ENCODE peak calls at places on chromosomes 7 and 10, in nine cellular contexts. One of them, this sample, is unnamed.

GRCh38 chr7:22879285-22879684 is 56.6 kb upstream of the TOMM7 start:
- DNase-seq in IMR-90: no peak
- DNase-seq in SK-N-DZ: no peak
- DNase-seq in activated CD4-positive, alpha-beta T cell treated with anti-CD3 and anti-CD28 coated beads, Interleukin-2, amount 10 ng/mL, durations not matched to agents 24 days and 14 days: no peak
- DNase-seq in heart right ventricle: no peak
- DNase-seq in LoVo: no peak
- DNase-seq in mucosa of descending colon: no peak
- DNase-seq in amygdala: no peak
- DNase-seq in Caki2: no peak
- DNase-seq in this sample: no peak

GRCh38 chr7:1663243-1663642 is 6.8 kb upstream of the ELFN1 start:
- DNase-seq in activated CD4-positive, alpha-beta T cell treated with anti-CD3 and anti-CD28 coated beads, Interleukin-2, amount 10 ng/mL, durations not matched to agents 24 days and 14 days: no peak
- DNase-seq in SK-N-DZ: no peak
- DNase-seq in LoVo: no peak
- DNase-seq in amygdala: no peak
- DNase-seq in IMR-90: no peak
- DNase-seq in heart right ventricle: no peak
- DNase-seq in Caki2: no peak
- DNase-seq in mucosa of descending colon: no peak
- DNase-seq in this sample: no peak

GRCh38 chr7:135763261-135763660 is 14.6 kb upstream of the FAM180A start:
- DNase-seq in LoVo: no peak
- DNase-seq in activated CD4-positive, alpha-beta T cell treated with anti-CD3 and anti-CD28 coated beads, Interleukin-2, amount 10 ng/mL, durations not matched to agents 24 days and 14 days: no peak
- DNase-seq in IMR-90: peak
- DNase-seq in Caki2: no peak
- DNase-seq in amygdala: no peak
- DNase-seq in heart right ventricle: no peak
- DNase-seq in mucosa of descending colon: no peak
- DNase-seq in SK-N-DZ: no peak
- DNase-seq in this sample: no peak

GRCh38 chr7:119594956-119595355 is 678.0 kb upstream of the KCND2 start:
- DNase-seq in SK-N-DZ: no peak
- DNase-seq in LoVo: no peak
- DNase-seq in heart right ventricle: no peak
- DNase-seq in activated CD4-positive, alpha-beta T cell treated with anti-CD3 and anti-CD28 coated beads, Interleukin-2, amount 10 ng/mL, durations not matched to agents 24 days and 14 days: no peak
- DNase-seq in mucosa of descending colon: no peak
- DNase-seq in amygdala: no peak
- DNase-seq in Caki2: no peak
- DNase-seq in IMR-90: no peak
- DNase-seq in this sample: no peak

GRCh38 chr10:44183667-44184632 is 200.9 kb downstream of the CXCL12 start:
- DNase-seq in heart right ventricle: no peak
- DNase-seq in amygdala: no peak
- DNase-seq in mucosa of descending colon: no peak
- DNase-seq in LoVo: no peak
- DNase-seq in SK-N-DZ: no peak
- DNase-seq in activated CD4-positive, alpha-beta T cell treated with anti-CD3 and anti-CD28 coated beads, Interleukin-2, amount 10 ng/mL, durations not matched to agents 24 days and 14 days: no peak
- DNase-seq in IMR-90: peak
- DNase-seq in Caki2: no peak
- DNase-seq in this sample: no peak

GRCh38 chr7:71733108-71733870 is 601.3 kb downstream of the GALNT17 start:
- DNase-seq in activated CD4-positive, alpha-beta T cell treated with anti-CD3 and anti-CD28 coated beads, Interleukin-2, amount 10 ng/mL, durations not matched to agents 24 days and 14 days: peak
- DNase-seq in Caki2: peak
- DNase-seq in LoVo: peak
- DNase-seq in heart right ventricle: peak
- DNase-seq in IMR-90: peak
- DNase-seq in SK-N-DZ: peak
- DNase-seq in mucosa of descending colon: peak
- DNase-seq in amygdala: peak
- DNase-seq in this sample: peak

GRCh38 chr10:109875151-109875568 is 48.2 kb downstream of the XPNPEP1 start:
- DNase-seq in amygdala: no peak
- DNase-seq in heart right ventricle: no peak
- DNase-seq in mucosa of descending colon: no peak
- DNase-seq in activated CD4-positive, alpha-beta T cell treated with anti-CD3 and anti-CD28 coated beads, Interleukin-2, amount 10 ng/mL, durations not matched to agents 24 days and 14 days: no peak
- DNase-seq in Caki2: no peak
- DNase-seq in IMR-90: no peak
- DNase-seq in SK-N-DZ: no peak
- DNase-seq in LoVo: no peak
- DNase-seq in this sample: no peak

GRCh38 chr7:38330048-38330447 is 56.6 kb upstream of the TARP start:
- DNase-seq in amygdala: no peak
- DNase-seq in LoVo: no peak
- DNase-seq in SK-N-DZ: no peak
- DNase-seq in heart right ventricle: no peak
- DNase-seq in mucosa of descending colon: no peak
- DNase-seq in Caki2: no peak
- DNase-seq in activated CD4-positive, alpha-beta T cell treated with anti-CD3 and anti-CD28 coated beads, Interleukin-2, amount 10 ng/mL, durations not matched to agents 24 days and 14 days: no peak
- DNase-seq in IMR-90: no peak
- DNase-seq in this sample: no peak

GRCh38 chr10:36888925-36889573 is 236.3 kb upstream of the ANKRD30A start:
- DNase-seq in IMR-90: peak
- DNase-seq in LoVo: peak
- DNase-seq in mucosa of descending colon: peak
- DNase-seq in SK-N-DZ: peak
- DNase-seq in activated CD4-positive, alpha-beta T cell treated with anti-CD3 and anti-CD28 coated beads, Interleukin-2, amount 10 ng/mL, durations not matched to agents 24 days and 14 days: peak
- DNase-seq in heart right ventricle: no peak
- DNase-seq in amygdala: peak
- DNase-seq in Caki2: peak
- DNase-seq in this sample: no peak

This sample was measured in substantia nigra.